ENCODE peak calls at places on chromosome 22, in seven cellular contexts. One of them, this sample, is unnamed. For H3K4me1, the result is how much of the 10 kb centered on the place peaks cover.

GRCh38 chr22:31969789-31970489 is 25.6 kb downstream of the YWHAH start:
- DNase-seq in heart left ventricle: peak
- DNase-seq in mesendoderm: peak
- DNase-seq in stomach: peak
- DNase-seq in pancreas: peak
- DNase-seq in neuronal stem cell: peak
- DNase-seq in H1: peak
- DNase-seq in this sample: peak

GRCh38 chr22:37499006-37499707 is 13.0 kb upstream of the MFNG start:
- DNase-seq in heart left ventricle: no peak
- DNase-seq in mesendoderm: no peak
- DNase-seq in stomach: peak
- DNase-seq in pancreas: no peak
- DNase-seq in neuronal stem cell: no peak
- DNase-seq in H1: no peak
- DNase-seq in this sample: no peak

GRCh38 chr22:37440875-37441274 is 13.6 kb upstream of the ELFN2 start:
- DNase-seq in heart left ventricle: no peak
- DNase-seq in mesendoderm: no peak
- DNase-seq in stomach: no peak
- DNase-seq in pancreas: no peak
- DNase-seq in neuronal stem cell: no peak
- DNase-seq in H1: no peak
- DNase-seq in this sample: no peak

GRCh38 chr22:20001082-20001638 is 15.5 kb downstream of the ARVCF start:
- DNase-seq in heart left ventricle: peak
- DNase-seq in mesendoderm: no peak
- DNase-seq in stomach: no peak
- DNase-seq in pancreas: peak
- DNase-seq in neuronal stem cell: no peak
- DNase-seq in H1: no peak
- DNase-seq in this sample: no peak

GRCh38 chr22:26992556-26992955 is 335.2 kb downstream of the MIAT start:
- DNase-seq in heart left ventricle: no peak
- DNase-seq in mesendoderm: no peak
- DNase-seq in stomach: no peak
- DNase-seq in pancreas: no peak
- DNase-seq in neuronal stem cell: no peak
- DNase-seq in H1: no peak
- DNase-seq in this sample: no peak

GRCh38 chr22:49079743-49080500 is 747.8 kb downstream of the BRD1 start:
- DNase-seq in heart left ventricle: no peak
- DNase-seq in mesendoderm: no peak
- DNase-seq in stomach: no peak
- DNase-seq in pancreas: no peak
- DNase-seq in neuronal stem cell: no peak
- DNase-seq in H1: no peak
- DNase-seq in this sample: no peak

GRCh38 chr22:44085743-44086741 is 61.9 kb downstream of the PARVB start:
- DNase-seq in heart left ventricle: peak
- DNase-seq in mesendoderm: peak
- DNase-seq in stomach: peak
- DNase-seq in pancreas: no peak
- DNase-seq in neuronal stem cell: no peak
- DNase-seq in H1: peak
- DNase-seq in this sample: peak

GRCh38 chr22:27545071-27545470 is 256.5 kb downstream of the MN1 start:
- DNase-seq in heart left ventricle: no peak
- DNase-seq in mesendoderm: no peak
- DNase-seq in stomach: no peak
- DNase-seq in pancreas: no peak
- DNase-seq in neuronal stem cell: no peak
- DNase-seq in H1: no peak
- DNase-seq in this sample: no peak

GRCh38 chr22:24417901-24418641 is 9.3 kb upstream of the ADORA2A start:
- DNase-seq in heart left ventricle: peak
- DNase-seq in mesendoderm: no peak
- DNase-seq in stomach: no peak
- DNase-seq in pancreas: peak
- DNase-seq in neuronal stem cell: no peak
- DNase-seq in H1: no peak
- DNase-seq in this sample: no peak

GRCh38 chr22:49975543-49976389 is 15.2 kb downstream of the PIM3 start:
- DNase-seq in heart left ventricle: peak
- DNase-seq in mesendoderm: peak
- DNase-seq in stomach: peak
- DNase-seq in pancreas: peak
- DNase-seq in neuronal stem cell: no peak
- DNase-seq in H1: no peak
- DNase-seq in this sample: no peak

GRCh38 chr22:50548046-50548912 is 2.6 kb downstream of the KLHDC7B start:
- DNase-seq in heart left ventricle: no peak
- DNase-seq in mesendoderm: no peak
- DNase-seq in stomach: no peak
- DNase-seq in pancreas: peak
- DNase-seq in neuronal stem cell: no peak
- DNase-seq in H1: no peak
- DNase-seq in this sample: no peak

GRCh38 chr22:32331236-32331917 is 26.3 kb upstream of the RFPL3 start:
- DNase-seq in heart left ventricle: no peak
- DNase-seq in mesendoderm: no peak
- DNase-seq in stomach: peak
- DNase-seq in pancreas: no peak
- DNase-seq in neuronal stem cell: no peak
- DNase-seq in H1: no peak
- DNase-seq in this sample: peak

GRCh38 chr22:49051491-49052022 is 776.1 kb downstream of the BRD1 start:
- DNase-seq in heart left ventricle: no peak
- DNase-seq in mesendoderm: no peak
- DNase-seq in stomach: no peak
- DNase-seq in pancreas: no peak
- DNase-seq in neuronal stem cell: no peak
- DNase-seq in H1: no peak
- DNase-seq in this sample: no peak

GRCh38 chr22:50271519-50271970 is 1.4 kb upstream of the MAPK11 start:
- DNase-seq in heart left ventricle: peak
- DNase-seq in mesendoderm: peak
- DNase-seq in stomach: peak
- DNase-seq in pancreas: no peak
- DNase-seq in neuronal stem cell: peak
- DNase-seq in H1: no peak
- DNase-seq in this sample: peak

GRCh38 chr22:50276143-50276542 is 6.0 kb upstream of the MAPK11 start:
- DNase-seq in heart left ventricle: peak
- DNase-seq in mesendoderm: peak
- DNase-seq in stomach: peak
- DNase-seq in pancreas: no peak
- DNase-seq in neuronal stem cell: no peak
- DNase-seq in H1: no peak
- DNase-seq in this sample: peak

GRCh38 chr22:26884921-26885320 is 227.5 kb downstream of the MIAT start:
- DNase-seq in heart left ventricle: no peak
- DNase-seq in mesendoderm: no peak
- DNase-seq in stomach: no peak
- DNase-seq in pancreas: no peak
- DNase-seq in neuronal stem cell: no peak
- DNase-seq in H1: no peak
- DNase-seq in this sample: no peak

GRCh38 chr22:49340406-49340805 is 487.3 kb downstream of the BRD1 start:
- DNase-seq in heart left ventricle: no peak
- DNase-seq in mesendoderm: no peak
- DNase-seq in stomach: peak
- DNase-seq in pancreas: no peak
- DNase-seq in neuronal stem cell: no peak
- DNase-seq in H1: no peak
- DNase-seq in this sample: no peak

GRCh38 chr22:47626428-47627390 is 864.3 kb downstream of the TBC1D22A start:
- DNase-seq in heart left ventricle: no peak
- DNase-seq in mesendoderm: peak
- DNase-seq in stomach: no peak
- DNase-seq in pancreas: no peak
- DNase-seq in neuronal stem cell: no peak
- DNase-seq in H1: no peak
- DNase-seq in this sample: no peak

GRCh38 chr22:45336971-45337431 is 27.3 kb downstream of the FAM118A start:
- DNase-seq in heart left ventricle: peak
- DNase-seq in mesendoderm: no peak
- DNase-seq in stomach: peak
- DNase-seq in pancreas: peak
- DNase-seq in neuronal stem cell: no peak
- DNase-seq in H1: no peak
- DNase-seq in this sample: peak

GRCh38 chr22:45777046-45777851 is 105.6 kb downstream of the ATXN10 start:
- DNase-seq in heart left ventricle: no peak
- DNase-seq in mesendoderm: no peak
- DNase-seq in stomach: no peak
- DNase-seq in pancreas: no peak
- DNase-seq in neuronal stem cell: no peak
- DNase-seq in H1: no peak
- DNase-seq in this sample: no peak

GRCh38 chr22:49569286-49570031 is 258.2 kb downstream of the BRD1 start:
- DNase-seq in heart left ventricle: no peak
- DNase-seq in mesendoderm: no peak
- DNase-seq in stomach: peak
- DNase-seq in pancreas: peak
- DNase-seq in neuronal stem cell: no peak
- DNase-seq in H1: no peak
- DNase-seq in this sample: no peak

GRCh38 chr22:30267382-30268302 is 991 bp upstream of the OSM start:
- DNase-seq in heart left ventricle: no peak
- DNase-seq in mesendoderm: no peak
- DNase-seq in stomach: no peak
- DNase-seq in pancreas: peak
- DNase-seq in neuronal stem cell: no peak
- DNase-seq in H1: no peak
- DNase-seq in this sample: no peak

GRCh38 chr22:31093956-31094622 is 13.0 kb downstream of the SMTN start:
- DNase-seq in heart left ventricle: peak
- DNase-seq in mesendoderm: no peak
- DNase-seq in stomach: peak
- DNase-seq in pancreas: peak
- DNase-seq in neuronal stem cell: no peak
- DNase-seq in H1: no peak
- DNase-seq in this sample: no peak

GRCh38 chr22:23837911-23838685 is 708 bp downstream of the DERL3 start:
- DNase-seq in heart left ventricle: no peak
- DNase-seq in mesendoderm: peak
- DNase-seq in stomach: no peak
- DNase-seq in pancreas: peak
- DNase-seq in neuronal stem cell: no peak
- DNase-seq in H1: no peak
- DNase-seq in this sample: no peak

DNA sequence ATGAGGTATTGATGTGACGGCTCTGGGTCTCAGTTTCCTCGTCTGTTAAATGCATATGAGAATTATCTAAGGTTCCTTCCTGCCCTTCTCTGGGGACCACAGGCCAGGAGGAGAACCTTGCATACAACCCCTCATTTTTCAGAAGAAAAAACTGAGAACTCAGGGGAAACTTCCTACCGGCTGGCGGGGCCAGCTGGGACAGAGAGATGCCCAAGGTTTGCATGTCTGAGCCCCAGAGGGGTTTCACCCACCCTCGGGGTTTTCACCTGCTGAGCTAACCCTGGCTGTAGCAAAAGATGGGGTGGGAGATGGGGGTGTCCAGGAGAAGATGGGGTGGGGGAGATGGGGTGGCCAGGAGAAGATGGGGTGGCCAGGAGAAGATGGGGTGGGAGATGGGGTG is 4.3 kb downstream of the TNFRSF13C start:
- DNase-seq in heart left ventricle: no peak
- DNase-seq in mesendoderm: no peak
- DNase-seq in stomach: no peak
- DNase-seq in pancreas: no peak
- DNase-seq in neuronal stem cell: no peak
- DNase-seq in H1: no peak
- DNase-seq in this sample: no peak
- H3K4me1 ChIP-seq in heart left ventricle: under half
- H3K4me1 ChIP-seq in mesendoderm: under half
- H3K4me1 ChIP-seq in stomach: under half
- H3K4me1 ChIP-seq in pancreas: under half
- H3K4me1 ChIP-seq in neuronal stem cell: under half
- H3K4me1 ChIP-seq in H1: under half
- H3K4me1 ChIP-seq in this sample: under half

GRCh38 chr22:39281126-39281525 is 36.3 kb upstream of the PDGFB start:
- DNase-seq in heart left ventricle: no peak
- DNase-seq in mesendoderm: no peak
- DNase-seq in stomach: no peak
- DNase-seq in pancreas: no peak
- DNase-seq in neuronal stem cell: no peak
- DNase-seq in H1: no peak
- DNase-seq in this sample: no peak
- H3K4me1 ChIP-seq in heart left ventricle: under half
- H3K4me1 ChIP-seq in mesendoderm: under half
- H3K4me1 ChIP-seq in stomach: under half
- H3K4me1 ChIP-seq in pancreas: under half
- H3K4me1 ChIP-seq in neuronal stem cell: under half
- H3K4me1 ChIP-seq in H1: under half
- H3K4me1 ChIP-seq in this sample: under half

GRCh38 chr22:35363571-35364086 is 17.3 kb upstream of the HMOX1 start:
- DNase-seq in heart left ventricle: no peak
- DNase-seq in mesendoderm: no peak
- DNase-seq in stomach: no peak
- DNase-seq in pancreas: no peak
- DNase-seq in neuronal stem cell: no peak
- DNase-seq in H1: no peak
- DNase-seq in this sample: no peak

GRCh38 chr22:35369996-35370395 is 10.9 kb upstream of the HMOX1 start:
- DNase-seq in heart left ventricle: no peak
- DNase-seq in mesendoderm: no peak
- DNase-seq in stomach: no peak
- DNase-seq in pancreas: no peak
- DNase-seq in neuronal stem cell: no peak
- DNase-seq in H1: no peak
- DNase-seq in this sample: no peak

GRCh38 chr22:35368386-35368785 is 12.5 kb upstream of the HMOX1 start:
- DNase-seq in heart left ventricle: no peak
- DNase-seq in mesendoderm: no peak
- DNase-seq in stomach: no peak
- DNase-seq in pancreas: no peak
- DNase-seq in neuronal stem cell: no peak
- DNase-seq in H1: no peak
- DNase-seq in this sample: no peak

GRCh38 chr22:35367331-35367886 is 13.5 kb upstream of the HMOX1 start:
- DNase-seq in heart left ventricle: no peak
- DNase-seq in mesendoderm: no peak
- DNase-seq in stomach: no peak
- DNase-seq in pancreas: no peak
- DNase-seq in neuronal stem cell: no peak
- DNase-seq in H1: no peak
- DNase-seq in this sample: no peak
- H3K4me1 ChIP-seq in heart left ventricle: under half
- H3K4me1 ChIP-seq in mesendoderm: under half
- H3K4me1 ChIP-seq in stomach: under half
- H3K4me1 ChIP-seq in pancreas: under half
- H3K4me1 ChIP-seq in neuronal stem cell: under half
- H3K4me1 ChIP-seq in H1: under half
- H3K4me1 ChIP-seq in this sample: under half

GRCh38 chr22:22834783-22835182 is 52.8 kb upstream of the IGLL5 start:
- DNase-seq in heart left ventricle: no peak
- DNase-seq in mesendoderm: no peak
- DNase-seq in stomach: no peak
- DNase-seq in pancreas: no peak
- DNase-seq in neuronal stem cell: no peak
- DNase-seq in H1: no peak
- DNase-seq in this sample: no peak
- H3K4me1 ChIP-seq in heart left ventricle: under half
- H3K4me1 ChIP-seq in mesendoderm: under half
- H3K4me1 ChIP-seq in stomach: under half
- H3K4me1 ChIP-seq in pancreas: under half
- H3K4me1 ChIP-seq in neuronal stem cell: under half
- H3K4me1 ChIP-seq in H1: under half
- H3K4me1 ChIP-seq in this sample: under half